ENCODE peak calls at places on chromosome 5, in six cellular contexts. One of them, this sample, is unnamed.

GRCh38 chr5:10521466-10522223 is 42.2 kb upstream of the ANKRD33B start:
- DNase-seq in IMR-90: no peak
- DNase-seq in cardiac muscle cell: no peak
- DNase-seq in fibroblast of lung: no peak
- DNase-seq in pancreas: no peak
- DNase-seq in suprapubic skin: no peak
- DNase-seq in this sample: no peak

GRCh38 chr5:55897905-55898304 is 46.7 kb downstream of the IL31RA start:
- DNase-seq in IMR-90: peak; percentile 62
- DNase-seq in cardiac muscle cell: peak; percentile 96
- DNase-seq in fibroblast of lung: peak; percentile 83
- DNase-seq in pancreas: no peak
- DNase-seq in suprapubic skin: peak; percentile 88
- DNase-seq in this sample: no peak

GRCh38 chr5:170451764-170452365 is 52.0 kb upstream of the KCNIP1 start:
- DNase-seq in IMR-90: peak; percentile 8
- DNase-seq in cardiac muscle cell: peak; percentile 87
- DNase-seq in fibroblast of lung: peak; percentile 77
- DNase-seq in pancreas: no peak
- DNase-seq in suprapubic skin: no peak
- DNase-seq in this sample: peak; percentile 34

GRCh38 chr5:15383469-15383868 is 116.5 kb upstream of the FBXL7 start:
- DNase-seq in IMR-90: peak; percentile 28
- DNase-seq in cardiac muscle cell: peak; percentile 25
- DNase-seq in fibroblast of lung: peak; percentile 28
- DNase-seq in pancreas: no peak
- DNase-seq in suprapubic skin: no peak
- DNase-seq in this sample: no peak

GRCh38 chr5:151799407-151799806 is 27.7 kb downstream of the G3BP1 start:
- DNase-seq in IMR-90: peak; percentile 51
- DNase-seq in cardiac muscle cell: peak; percentile 39
- DNase-seq in fibroblast of lung: no peak
- DNase-seq in pancreas: no peak
- DNase-seq in suprapubic skin: no peak
- DNase-seq in this sample: no peak

GRCh38 chr5:141084487-141084989 is 9.9 kb upstream of the PCDHB2 start:
- DNase-seq in IMR-90: peak; percentile 9
- DNase-seq in cardiac muscle cell: peak; percentile 41
- DNase-seq in fibroblast of lung: peak; percentile 43
- DNase-seq in pancreas: peak; percentile 70
- DNase-seq in suprapubic skin: no peak
- DNase-seq in this sample: no peak

GRCh38 chr5:11912-12311 is 80.1 kb upstream of the PLEKHG4B start:
- DNase-seq in IMR-90: no peak
- DNase-seq in cardiac muscle cell: peak; percentile 19
- DNase-seq in fibroblast of lung: peak; percentile 14
- DNase-seq in pancreas: no peak
- DNase-seq in suprapubic skin: no peak
- DNase-seq in this sample: no peak

GRCh38 chr5:35061216-35061615 is 13.5 kb upstream of the AGXT2 start:
- DNase-seq in IMR-90: peak; percentile 48
- DNase-seq in cardiac muscle cell: peak; percentile 59
- DNase-seq in fibroblast of lung: peak; percentile 56
- DNase-seq in pancreas: no peak
- DNase-seq in suprapubic skin: no peak
- DNase-seq in this sample: no peak

GRCh38 chr5:125477586-125477975 is 731.1 kb upstream of the ZNF608 start:
- DNase-seq in IMR-90: no peak
- DNase-seq in cardiac muscle cell: no peak
- DNase-seq in fibroblast of lung: no peak
- DNase-seq in pancreas: no peak
- DNase-seq in suprapubic skin: no peak
- DNase-seq in this sample: no peak

GRCh38 chr5:7742241-7742656 is 108.7 kb downstream of the CFAP90 start:
- DNase-seq in IMR-90: no peak
- DNase-seq in cardiac muscle cell: no peak
- DNase-seq in fibroblast of lung: no peak
- DNase-seq in pancreas: no peak
- DNase-seq in suprapubic skin: no peak
- DNase-seq in this sample: no peak

GRCh38 chr5:99900302-99900811 is 634.8 kb upstream of the FAM174A start:
- DNase-seq in IMR-90: no peak
- DNase-seq in cardiac muscle cell: no peak
- DNase-seq in fibroblast of lung: peak; percentile 65
- DNase-seq in pancreas: no peak
- DNase-seq in suprapubic skin: no peak
- DNase-seq in this sample: no peak

GRCh38 chr5:10866913-10867312 is 105.9 kb upstream of the DAP start:
- DNase-seq in IMR-90: peak; percentile 18
- DNase-seq in cardiac muscle cell: no peak
- DNase-seq in fibroblast of lung: peak; percentile 11
- DNase-seq in pancreas: no peak
- DNase-seq in suprapubic skin: no peak
- DNase-seq in this sample: no peak

GRCh38 chr5:77893225-77893860 is 117.2 kb upstream of the TBCA start:
- DNase-seq in IMR-90: peak; percentile 99
- DNase-seq in cardiac muscle cell: peak; percentile 95
- DNase-seq in fibroblast of lung: peak; percentile 96
- DNase-seq in pancreas: peak; percentile 8
- DNase-seq in suprapubic skin: no peak
- DNase-seq in this sample: no peak

GRCh38 chr5:76754765-76755164 is 38.8 kb downstream of the F2R start:
- DNase-seq in IMR-90: no peak
- DNase-seq in cardiac muscle cell: no peak
- DNase-seq in fibroblast of lung: no peak
- DNase-seq in pancreas: no peak
- DNase-seq in suprapubic skin: no peak
- DNase-seq in this sample: no peak

GRCh38 chr5:64759960-64760695 is 8.4 kb downstream of the SREK1IP1 start:
- DNase-seq in IMR-90: no peak
- DNase-seq in cardiac muscle cell: peak; percentile 4
- DNase-seq in fibroblast of lung: no peak
- DNase-seq in pancreas: no peak
- DNase-seq in suprapubic skin: no peak
- DNase-seq in this sample: no peak

GRCh38 chr5:82421119-82421518 is 143.0 kb upstream of the RPS23 start:
- DNase-seq in IMR-90: peak; percentile 89
- DNase-seq in cardiac muscle cell: peak; percentile 95
- DNase-seq in fibroblast of lung: peak; percentile 88
- DNase-seq in pancreas: no peak
- DNase-seq in suprapubic skin: no peak
- DNase-seq in this sample: no peak

GRCh38 chr5:135009736-135010501 is 24.1 kb downstream of the PITX1 start:
- DNase-seq in IMR-90: no peak
- DNase-seq in cardiac muscle cell: no peak
- DNase-seq in fibroblast of lung: no peak
- DNase-seq in pancreas: no peak
- DNase-seq in suprapubic skin: no peak
- DNase-seq in this sample: no peak

GRCh38 chr5:59506285-59506877 is 387.1 kb downstream of the PDE4D start:
- DNase-seq in IMR-90: peak; percentile 28
- DNase-seq in cardiac muscle cell: peak; percentile 66
- DNase-seq in fibroblast of lung: peak; percentile 75
- DNase-seq in pancreas: no peak
- DNase-seq in suprapubic skin: no peak
- DNase-seq in this sample: no peak

DNA sequence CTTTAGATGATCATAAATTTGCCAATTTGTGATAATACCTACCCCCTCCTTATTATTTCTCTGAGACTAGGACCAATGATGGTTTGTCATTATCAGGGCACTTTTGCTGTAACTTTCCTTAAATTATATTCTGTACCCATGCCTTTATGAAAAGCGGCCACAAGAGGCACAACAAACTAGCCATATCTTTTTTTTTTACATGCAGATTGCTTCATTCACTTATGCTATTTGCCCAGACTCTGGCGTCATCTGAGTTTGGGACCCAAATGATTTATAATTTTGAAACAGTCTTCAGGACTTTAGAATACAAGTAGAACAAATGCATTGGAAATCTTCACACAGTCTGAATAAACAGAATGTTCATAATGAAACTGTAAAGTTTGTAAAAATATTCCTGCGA is 408.1 kb downstream of the MAT2B start:
- DNase-seq in IMR-90: peak; percentile 14
- DNase-seq in cardiac muscle cell: peak; percentile 21
- DNase-seq in fibroblast of lung: peak; percentile 69
- DNase-seq in pancreas: no peak
- DNase-seq in suprapubic skin: no peak
- DNase-seq in this sample: no peak
- TF ChIP-seq CTCF in IMR-90: no peak
- TF ChIP-seq CTCF in cardiac muscle cell: peak; percentile 16
- TF ChIP-seq CTCF in fibroblast of lung: peak; percentile 32
- TF ChIP-seq CTCF in pancreas: no peak
- TF ChIP-seq CTCF in suprapubic skin: no peak
- TF ChIP-seq CTCF in this sample: peak; percentile 41

GRCh38 chr5:122228728-122229392 is 83.2 kb upstream of the SNCAIP start:
- DNase-seq in IMR-90: no peak
- DNase-seq in cardiac muscle cell: no peak
- DNase-seq in fibroblast of lung: no peak
- DNase-seq in pancreas: no peak
- DNase-seq in suprapubic skin: no peak
- DNase-seq in this sample: no peak
- TF ChIP-seq CTCF in IMR-90: no peak
- TF ChIP-seq CTCF in cardiac muscle cell: no peak
- TF ChIP-seq CTCF in fibroblast of lung: no peak
- TF ChIP-seq CTCF in pancreas: no peak
- TF ChIP-seq CTCF in suprapubic skin: no peak
- TF ChIP-seq CTCF in this sample: no peak

DNA sequence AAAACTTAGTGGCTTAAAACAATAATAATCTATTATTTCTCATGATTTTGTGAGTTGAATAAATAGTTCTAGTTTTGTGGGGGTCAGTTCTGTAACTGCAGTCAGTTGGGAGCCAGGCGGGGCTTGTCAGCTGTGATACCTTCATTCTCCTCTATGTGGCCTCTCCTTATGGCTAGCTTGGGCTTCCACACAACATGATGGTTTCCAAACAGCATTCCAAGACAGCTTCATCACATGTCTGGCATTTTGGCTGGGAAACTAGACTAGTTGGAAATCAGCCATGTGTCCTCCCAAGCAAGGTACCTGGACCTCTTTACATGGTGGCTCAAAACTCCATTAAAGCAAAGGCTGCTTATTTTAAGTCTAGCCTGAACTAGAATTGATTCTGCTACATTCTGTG is 61.4 kb upstream of the RANBP3L start:
- DNase-seq in IMR-90: peak; percentile 43
- DNase-seq in cardiac muscle cell: peak; percentile 74
- DNase-seq in fibroblast of lung: peak; percentile 28
- DNase-seq in pancreas: no peak
- DNase-seq in suprapubic skin: no peak
- DNase-seq in this sample: no peak
- TF ChIP-seq CTCF in IMR-90: peak; percentile 4
- TF ChIP-seq CTCF in cardiac muscle cell: peak; percentile 21
- TF ChIP-seq CTCF in fibroblast of lung: no peak
- TF ChIP-seq CTCF in pancreas: no peak
- TF ChIP-seq CTCF in suprapubic skin: no peak
- TF ChIP-seq CTCF in this sample: no peak

GRCh38 chr5:43400082-43400481 is 12.1 kb downstream of the CCL28 start:
- DNase-seq in IMR-90: peak; percentile 21
- DNase-seq in cardiac muscle cell: peak; percentile 46
- DNase-seq in fibroblast of lung: peak; percentile 51
- DNase-seq in pancreas: no peak
- DNase-seq in suprapubic skin: no peak
- DNase-seq in this sample: no peak
- TF ChIP-seq CTCF in IMR-90: peak; percentile 35
- TF ChIP-seq CTCF in cardiac muscle cell: peak; percentile 43
- TF ChIP-seq CTCF in fibroblast of lung: peak; percentile 42
- TF ChIP-seq CTCF in pancreas: no peak
- TF ChIP-seq CTCF in suprapubic skin: no peak
- TF ChIP-seq CTCF in this sample: no peak

GRCh38 chr5:157689942-157690689 is 18.8 kb downstream of the C5orf52 start:
- DNase-seq in IMR-90: no peak
- DNase-seq in cardiac muscle cell: peak; percentile 39
- DNase-seq in fibroblast of lung: no peak
- DNase-seq in pancreas: no peak
- DNase-seq in suprapubic skin: no peak
- DNase-seq in this sample: peak; percentile 67
- TF ChIP-seq CTCF in IMR-90: no peak
- TF ChIP-seq CTCF in cardiac muscle cell: peak; percentile 45
- TF ChIP-seq CTCF in fibroblast of lung: no peak
- TF ChIP-seq CTCF in pancreas: no peak
- TF ChIP-seq CTCF in suprapubic skin: no peak
- TF ChIP-seq CTCF in this sample: no peak

GRCh38 chr5:117461403-117461802 is 886.8 kb upstream of the SEMA6A start:
- DNase-seq in IMR-90: no peak
- DNase-seq in cardiac muscle cell: no peak
- DNase-seq in fibroblast of lung: no peak
- DNase-seq in pancreas: no peak
- DNase-seq in suprapubic skin: no peak
- DNase-seq in this sample: no peak

GRCh38 chr5:117454716-117455212 is 880.1 kb upstream of the SEMA6A start:
- DNase-seq in IMR-90: peak; percentile 6
- DNase-seq in cardiac muscle cell: peak; percentile 41
- DNase-seq in fibroblast of lung: peak; percentile 15
- DNase-seq in pancreas: peak; percentile 81
- DNase-seq in suprapubic skin: no peak
- DNase-seq in this sample: no peak

DNA sequence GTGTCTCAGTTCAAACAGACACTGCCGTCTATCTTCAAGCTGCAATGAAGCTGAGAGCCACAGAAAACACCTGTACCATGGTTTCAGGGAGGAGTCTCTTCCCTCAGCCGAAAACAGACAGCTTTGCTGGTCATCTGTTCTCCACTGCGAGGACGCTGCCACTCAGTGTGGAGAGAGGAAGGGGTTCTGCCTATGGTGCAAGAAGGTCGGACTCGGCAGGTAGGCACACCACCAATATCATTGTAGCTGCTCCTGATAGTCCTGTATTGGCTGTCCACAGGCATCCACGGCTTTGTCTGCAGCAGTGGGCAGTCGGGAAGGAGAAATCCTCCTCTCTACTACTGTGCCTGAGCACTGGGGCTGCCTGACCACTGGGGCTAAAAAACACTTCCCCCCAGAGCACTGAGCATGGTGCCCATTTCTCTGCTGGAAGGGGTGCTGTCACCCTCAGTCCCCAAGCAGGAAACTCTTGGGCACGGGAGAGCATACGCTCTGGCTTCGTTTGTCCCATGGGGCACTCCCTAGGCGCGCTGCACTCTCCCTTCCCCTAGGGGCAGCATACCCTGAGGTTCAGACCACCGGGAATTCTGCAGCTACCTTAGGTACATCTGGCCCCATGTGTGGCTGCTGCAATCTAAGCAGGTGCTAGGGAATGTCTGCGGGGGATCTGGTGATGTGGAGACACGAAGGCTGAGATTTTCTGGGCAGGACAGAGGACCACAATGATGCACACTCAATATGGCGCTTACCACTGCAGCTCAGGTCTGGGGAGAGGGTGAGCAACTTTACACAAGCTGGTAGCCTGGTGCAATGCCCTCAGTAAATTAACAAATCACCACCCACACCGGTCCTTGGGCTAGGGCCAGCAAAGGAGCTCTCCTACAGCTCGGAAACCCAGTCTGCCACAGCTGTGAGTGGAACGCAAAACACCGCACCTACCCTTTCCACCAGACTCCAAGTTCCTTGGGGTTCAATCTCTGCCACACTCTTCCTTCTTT is 880.9 kb upstream of the SEMA6A start:
- DNase-seq in IMR-90: no peak
- DNase-seq in cardiac muscle cell: no peak
- DNase-seq in fibroblast of lung: no peak
- DNase-seq in pancreas: peak; percentile 64
- DNase-seq in suprapubic skin: no peak
- DNase-seq in this sample: no peak
- TF ChIP-seq CTCF in IMR-90: no peak
- TF ChIP-seq CTCF in cardiac muscle cell: peak; percentile 19
- TF ChIP-seq CTCF in fibroblast of lung: no peak
- TF ChIP-seq CTCF in pancreas: peak; percentile 57
- TF ChIP-seq CTCF in suprapubic skin: no peak
- TF ChIP-seq CTCF in this sample: peak; percentile 40